ENCODE peak calls at places on chromosomes 12 and 14, in nine cellular contexts. H, D, U, J, O, K, R, Q and X are unnamed samples.

GRCh38 chr12:63752283-63752682 is 27.4 kb upstream of the RXYLT1 start:
- DNase-seq in H (no peak), D (no peak), O (no peak), K (no peak), Q (no peak), U (no peak), J (peak), R (no peak), X (no peak)

GRCh38 chr12:94872671-94873367 is 130.7 kb downstream of the NDUFA12 start:
- DNase-seq in O (no peak), Q (no peak), U (no peak), D (peak), J (peak), K (no peak), R (no peak), H (no peak), X (no peak)

GRCh38 chr12:15701212-15701611 is 88.0 kb downstream of the EPS8 start:
- DNase-seq in O (no peak), Q (no peak), U (no peak), D (no peak), H (peak), R (peak), J (no peak), K (peak), X (no peak)

GRCh38 chr12:59715434-59715833 is 119.6 kb downstream of the SLC16A7 start:
- DNase-seq in O (no peak), H (no peak), Q (no peak), R (no peak), J (no peak), D (no peak), U (no peak), K (no peak), X (no peak)

GRCh38 chr12:112314981-112315380 is 67.2 kb downstream of the HECTD4 start:
- DNase-seq in D (no peak), J (no peak), R (peak), H (no peak), U (no peak), Q (no peak), K (peak), O (peak), X (no peak)

GRCh38 chr12:82383930-82384513 is 25.7 kb downstream of the METTL25 start:
- DNase-seq in D (no peak), O (peak), U (no peak), R (peak), K (peak), Q (no peak), J (no peak), H (peak), X (no peak)

GRCh38 chr14:73283592-73284379 is 46.5 kb downstream of the PAPLN start:
- DNase-seq in D (no peak), U (no peak), K (peak), H (peak), R (no peak), O (peak), Q (no peak), J (no peak), X (no peak)

GRCh38 chr12:104604070-104604994 is 147.6 kb downstream of the CHST11 start:
- DNase-seq in Q (peak), H (peak), U (peak), R (peak), K (peak), J (peak), D (peak), O (peak), X (no peak)

GRCh38 chr14:75044322-75044721 is 6.9 kb downstream of the MLH3 start:
- DNase-seq in K (peak), U (no peak), D (no peak), H (peak), Q (no peak), J (no peak), R (peak), O (peak), X (no peak)

GRCh38 chr14:37588956-37589737 is 5.9 kb downstream of the FOXA1 start:
- DNase-seq in D (no peak), R (no peak), O (no peak), J (no peak), K (no peak), U (no peak), Q (no peak), H (no peak), X (no peak)

DNA sequence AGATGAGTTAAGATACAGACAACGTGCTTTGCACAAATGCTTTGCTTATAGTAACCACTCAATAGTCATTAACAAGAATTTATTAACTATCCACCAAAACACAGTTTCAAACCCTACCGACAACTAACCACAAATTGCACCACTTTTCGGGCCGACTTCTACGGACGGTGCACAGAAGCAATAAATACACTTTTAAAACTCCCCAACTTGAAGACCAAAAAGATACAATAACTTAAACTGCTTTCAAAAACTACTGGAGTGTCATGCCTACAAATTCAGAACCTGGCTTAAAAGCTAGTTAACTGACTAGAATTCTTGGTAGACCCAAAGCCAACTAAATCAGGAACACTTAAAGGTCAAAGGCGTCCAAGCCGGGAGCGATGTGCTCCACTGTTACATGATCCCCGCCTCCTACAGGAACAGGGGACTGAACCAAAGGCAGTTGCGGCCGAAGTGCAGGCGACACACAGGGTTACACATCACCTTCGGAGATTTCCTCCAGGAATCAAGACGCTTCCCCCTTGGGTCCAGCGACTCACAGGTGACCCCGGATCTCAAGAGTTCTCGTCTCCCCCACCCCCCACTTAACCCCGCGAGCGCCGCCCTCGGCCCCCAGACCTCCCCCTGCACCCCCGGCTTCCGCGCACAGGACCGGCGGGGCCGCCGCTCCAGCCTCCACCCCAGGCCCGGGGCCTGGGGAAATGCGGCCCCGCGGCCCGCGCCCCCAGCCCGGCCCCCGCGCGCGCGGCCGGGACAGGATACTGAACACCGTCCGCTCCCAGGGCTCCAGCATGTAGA is 507 bp downstream of the SPTSSA start:
- DNase-seq in D (peak), H (peak), K (peak), O (peak), R (peak), U (peak), J (peak), Q (peak), X (no peak)
- TF ChIP-seq CTCF in D (peak), H (no peak), K (no peak), O (peak), R (no peak), U (no peak), J (no peak), Q (no peak), X (peak)

GRCh38 chr12:89504560-89505346 is 19.8 kb downstream of the GALNT4 start:
- DNase-seq in D (no peak), J (no peak), K (peak), Q (no peak), O (no peak), H (peak), U (no peak), R (peak), X (no peak)
- TF ChIP-seq CTCF in D (no peak), J (no peak), K (no peak), Q (no peak), O (peak), H (no peak), U (no peak), R (no peak), X (peak)

GRCh38 chr14:105198588-105198987 is 17.5 kb upstream of the NUDT14 start:
- DNase-seq in H (no peak), D (no peak), Q (no peak), O (no peak), J (no peak), K (no peak), R (no peak), U (no peak), X (no peak)
- TF ChIP-seq CTCF in H (no peak), D (no peak), Q (no peak), O (peak), J (peak), K (no peak), R (peak), U (no peak), X (peak)

DNA sequence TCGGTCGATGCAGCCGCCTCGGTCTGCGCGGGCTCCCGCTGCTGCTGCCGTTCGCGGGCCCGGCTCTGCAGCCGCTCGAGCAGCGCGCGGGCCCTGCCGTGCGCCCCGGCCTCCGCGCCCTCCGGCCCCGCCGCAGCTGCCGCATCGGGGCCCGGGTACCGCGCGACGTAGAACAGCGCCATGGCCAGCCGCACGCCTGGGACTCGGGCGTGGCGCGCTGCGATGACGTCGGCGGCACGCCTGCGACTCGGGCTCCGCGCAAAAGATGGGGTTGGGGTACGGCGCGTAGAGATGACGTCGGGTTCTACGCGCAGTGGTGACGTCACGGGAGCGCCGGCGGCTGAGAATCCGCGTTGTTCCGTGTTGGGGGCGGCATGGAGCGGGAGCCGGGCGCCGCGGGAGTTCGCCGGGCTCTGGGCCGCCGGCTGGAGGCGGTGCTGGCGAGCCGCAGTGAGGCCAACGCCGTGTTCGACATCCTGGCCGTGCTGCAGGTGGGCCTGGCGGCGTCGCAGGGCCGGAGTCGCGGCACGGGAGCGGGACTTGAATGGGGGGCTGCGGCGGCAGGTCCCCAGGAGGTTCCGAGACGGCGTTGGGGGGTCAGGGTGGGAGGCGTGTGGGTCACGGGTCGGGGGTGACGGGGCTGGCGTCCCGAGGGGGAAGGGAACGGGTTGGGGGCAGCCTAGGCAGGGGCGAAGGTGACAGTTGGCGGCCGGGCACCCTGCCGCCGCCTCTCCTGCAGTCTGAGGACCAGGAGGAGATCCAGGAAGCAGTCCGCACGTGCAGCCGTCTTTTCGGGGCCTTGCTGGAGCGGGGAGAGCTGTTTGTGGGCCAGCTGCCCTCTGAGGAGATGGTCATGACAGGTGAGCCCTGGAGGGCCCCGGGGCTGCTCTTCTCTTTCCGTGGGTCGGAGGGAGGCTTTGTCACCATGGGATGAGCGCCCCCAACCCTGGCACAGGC is at the start of the genes DDX51 and NOC4L:
- DNase-seq in J (peak), O (peak), Q (peak), K (peak), H (peak), U (peak), D (peak), R (peak), X (peak)
- TF ChIP-seq CTCF in J (no peak), O (no peak), Q (no peak), K (peak), H (no peak), U (peak), D (peak), R (no peak), X (no peak)

GRCh38 chr12:53712059-53712643 is 15.1 kb downstream of the CALCOCO1 start:
- DNase-seq in O (no peak), R (no peak), J (no peak), H (no peak), D (no peak), K (no peak), Q (no peak), U (no peak), X (no peak)
- TF ChIP-seq CTCF in O (no peak), R (no peak), J (no peak), H (no peak), D (no peak), K (no peak), Q (no peak), U (no peak), X (no peak)

GRCh38 chr12:20077618-20078017 is 290.7 kb upstream of the PDE3A start:
- DNase-seq in D (no peak), R (no peak), J (no peak), O (no peak), K (no peak), U (no peak), H (no peak), Q (no peak), X (no peak)
- TF ChIP-seq CTCF in D (no peak), R (no peak), J (no peak), O (no peak), K (no peak), U (no peak), H (no peak), Q (no peak), X (no peak)

DNA sequence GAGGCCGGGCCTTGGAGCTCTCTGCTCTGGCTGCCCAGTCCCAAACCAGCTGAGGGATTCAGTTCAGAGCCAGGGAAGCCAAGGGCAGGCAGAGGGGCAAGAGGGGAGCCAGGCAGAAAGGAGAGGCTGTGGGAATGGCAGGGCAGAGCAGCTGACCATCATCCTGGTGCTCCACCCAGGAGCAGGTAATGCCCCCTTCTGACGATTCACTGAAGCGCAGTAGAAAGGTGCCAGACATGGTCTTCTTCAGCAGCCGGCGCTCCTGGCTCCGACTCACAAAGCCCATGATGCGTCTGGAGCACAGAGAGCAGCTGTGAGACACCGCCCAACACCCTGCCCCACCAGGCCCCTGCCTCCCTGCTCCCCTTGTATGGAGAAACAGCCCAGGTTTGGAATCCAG is 8.0 kb downstream of the IL23A start:
- DNase-seq in O (no peak), Q (no peak), R (no peak), H (no peak), J (no peak), K (no peak), D (no peak), U (no peak), X (no peak)
- TF ChIP-seq CTCF in O (peak), Q (no peak), R (no peak), H (peak), J (no peak), K (no peak), D (no peak), U (no peak), X (no peak)

DNA sequence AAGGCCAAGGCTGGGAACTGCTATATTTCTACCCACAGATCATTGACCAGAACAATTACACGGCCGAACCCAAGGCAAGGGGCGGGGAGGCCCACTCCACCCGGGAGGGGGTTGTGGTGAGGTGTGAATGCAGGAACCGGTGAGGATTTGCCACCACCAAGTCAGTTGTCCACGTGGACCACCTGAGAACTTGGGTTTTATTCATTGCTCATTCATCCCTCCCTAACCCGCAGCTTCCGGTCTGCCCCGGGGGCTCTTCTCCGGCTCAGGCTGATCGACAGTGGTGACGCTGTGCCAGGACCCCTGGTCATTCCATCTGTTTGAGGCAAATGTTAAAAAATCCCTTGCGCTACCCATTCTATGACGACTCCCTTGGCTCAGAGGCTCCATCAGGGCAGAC is 127.7 kb upstream of the RTL1 start:
- DNase-seq in J (no peak), Q (no peak), D (no peak), K (no peak), U (no peak), O (no peak), R (no peak), H (no peak), X (no peak)
- TF ChIP-seq CTCF in J (no peak), Q (no peak), D (no peak), K (no peak), U (no peak), O (no peak), R (no peak), H (no peak), X (no peak)

GRCh38 chr14:63992858-63993257 is 140.1 kb downstream of the SYNE2 start:
- DNase-seq in R (no peak), H (no peak), J (no peak), D (peak), K (no peak), Q (no peak), O (no peak), U (no peak), X (no peak)

GRCh38 chr14:63996016-63996415 is 143.2 kb downstream of the SYNE2 start:
- DNase-seq in R (no peak), J (no peak), H (no peak), O (no peak), K (no peak), Q (no peak), U (no peak), D (no peak), X (no peak)

GRCh38 chr14:63995285-63995684 is 142.5 kb downstream of the SYNE2 start:
- DNase-seq in Q (no peak), H (no peak), J (no peak), R (no peak), K (no peak), D (no peak), O (no peak), U (no peak), X (no peak)

GRCh38 chr14:63991833-63992232 is 139.0 kb downstream of the SYNE2 start:
- DNase-seq in O (no peak), H (no peak), D (no peak), U (no peak), Q (no peak), R (no peak), J (no peak), K (no peak), X (no peak)

DNA sequence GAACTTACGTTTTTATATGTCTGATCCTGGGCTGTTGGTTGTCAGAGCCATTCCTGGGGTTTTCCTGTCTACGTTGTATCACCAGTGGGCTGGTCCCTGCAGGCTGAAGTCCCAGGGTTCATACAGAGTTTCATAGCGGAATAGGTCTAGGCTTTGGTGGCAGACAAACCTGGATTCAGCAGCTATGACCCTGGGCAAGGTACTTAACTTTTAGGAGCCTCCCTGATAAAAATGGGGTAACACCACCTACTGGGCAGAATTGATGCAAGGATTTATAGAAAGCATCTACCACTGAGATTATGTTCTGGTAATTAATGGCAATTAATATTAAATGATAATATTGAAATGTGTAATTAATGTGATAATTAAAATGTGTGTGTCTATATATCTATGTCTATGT is 141.2 kb downstream of the SYNE2 start:
- DNase-seq in K (no peak), D (no peak), O (no peak), Q (no peak), H (peak), R (peak), J (no peak), U (no peak), X (no peak)
- TF ChIP-seq CTCF in K (no peak), D (peak), O (peak), Q (peak), H (peak), R (peak), J (no peak), U (peak), X (peak)

GRCh38 chr12:7711133-7711532 is at the start of gene DPPA3:
- DNase-seq in D (no peak), H (no peak), Q (no peak), K (no peak), J (no peak), R (no peak), O (no peak), U (no peak), X (no peak)

GRCh38 chr12:7712841-7713442 is 1.7 kb downstream of the DPPA3 start:
- DNase-seq in O (no peak), K (no peak), D (no peak), J (no peak), H (no peak), R (no peak), Q (no peak), U (no peak), X (no peak)

GRCh38 chr12:7716391-7716790 is 5.2 kb downstream of the DPPA3 start:
- DNase-seq in O (peak), H (peak), U (no peak), J (no peak), K (no peak), Q (no peak), D (no peak), R (no peak), X (no peak)
- TF ChIP-seq CTCF in O (no peak), H (no peak), U (no peak), J (no peak), K (no peak), Q (no peak), D (no peak), R (no peak), X (peak)